ENCODE peak calls at places on chromosomes 12 and 14, in nine cellular contexts. One of them, this sample, is unnamed.

GRCh38 chr14:69137456-69138188 is 15.3 kb downstream of the DCAF5 start:
- DNase-seq in mesendoderm: no peak
- DNase-seq in heart left ventricle: no peak
- DNase-seq in A549: no peak
- DNase-seq in psoas muscle: no peak
- DNase-seq in CD4-positive, CD25-positive, alpha-beta regulatory T cell: no peak
- DNase-seq in NT2/D1: no peak
- DNase-seq in aorta: no peak
- DNase-seq in A673: no peak
- DNase-seq in this sample: no peak

GRCh38 chr14:64459737-64460136 is 5.6 kb upstream of the AKAP5 start:
- DNase-seq in mesendoderm: no peak
- DNase-seq in heart left ventricle: no peak
- DNase-seq in A549: no peak
- DNase-seq in psoas muscle: no peak
- DNase-seq in CD4-positive, CD25-positive, alpha-beta regulatory T cell: no peak
- DNase-seq in NT2/D1: no peak
- DNase-seq in aorta: no peak
- DNase-seq in A673: no peak
- DNase-seq in this sample: no peak

GRCh38 chr12:52980096-52980694 is 26.1 kb upstream of the EIF4B start:
- DNase-seq in mesendoderm: peak; percentile 69
- DNase-seq in heart left ventricle: no peak
- DNase-seq in A549: no peak
- DNase-seq in psoas muscle: no peak
- DNase-seq in CD4-positive, CD25-positive, alpha-beta regulatory T cell: no peak
- DNase-seq in NT2/D1: no peak
- DNase-seq in aorta: no peak
- DNase-seq in A673: no peak
- DNase-seq in this sample: no peak

GRCh38 chr14:72523397-72524157 is 370.3 kb downstream of the DPF3 start:
- DNase-seq in mesendoderm: no peak
- DNase-seq in heart left ventricle: no peak
- DNase-seq in A549: no peak
- DNase-seq in psoas muscle: no peak
- DNase-seq in CD4-positive, CD25-positive, alpha-beta regulatory T cell: no peak
- DNase-seq in NT2/D1: no peak
- DNase-seq in aorta: no peak
- DNase-seq in A673: peak; percentile 22
- DNase-seq in this sample: no peak

GRCh38 chr14:61126083-61126962 is 145.3 kb downstream of the SLC38A6 start:
- DNase-seq in mesendoderm: no peak
- DNase-seq in heart left ventricle: no peak
- DNase-seq in A549: no peak
- DNase-seq in psoas muscle: peak; percentile 89
- DNase-seq in CD4-positive, CD25-positive, alpha-beta regulatory T cell: no peak
- DNase-seq in NT2/D1: no peak
- DNase-seq in aorta: no peak
- DNase-seq in A673: no peak
- DNase-seq in this sample: peak; percentile 87

GRCh38 chr12:96720363-96720705 is 186.7 kb upstream of the NEDD1 start:
- DNase-seq in mesendoderm: peak; percentile 2
- DNase-seq in heart left ventricle: peak; percentile 56
- DNase-seq in A549: peak; percentile 35
- DNase-seq in psoas muscle: no peak
- DNase-seq in CD4-positive, CD25-positive, alpha-beta regulatory T cell: no peak
- DNase-seq in NT2/D1: no peak
- DNase-seq in aorta: no peak
- DNase-seq in A673: no peak
- DNase-seq in this sample: no peak

GRCh38 chr12:108173892-108174291 is 44.8 kb downstream of the WSCD2 start:
- DNase-seq in mesendoderm: no peak
- DNase-seq in heart left ventricle: no peak
- DNase-seq in A549: no peak
- DNase-seq in psoas muscle: no peak
- DNase-seq in CD4-positive, CD25-positive, alpha-beta regulatory T cell: no peak
- DNase-seq in NT2/D1: no peak
- DNase-seq in aorta: no peak
- DNase-seq in A673: no peak
- DNase-seq in this sample: no peak

GRCh38 chr12:84599539-84599938 is 313.1 kb downstream of the SLC6A15 start:
- DNase-seq in mesendoderm: peak; percentile 83
- DNase-seq in heart left ventricle: no peak
- DNase-seq in A549: no peak
- DNase-seq in psoas muscle: no peak
- DNase-seq in CD4-positive, CD25-positive, alpha-beta regulatory T cell: no peak
- DNase-seq in NT2/D1: no peak
- DNase-seq in aorta: no peak
- DNase-seq in A673: peak; percentile 77
- DNase-seq in this sample: no peak

GRCh38 chr14:73462078-73462715 is 3.9 kb upstream of the NUMB start:
- DNase-seq in mesendoderm: peak; percentile 29
- DNase-seq in heart left ventricle: peak; percentile 67
- DNase-seq in A549: peak; percentile 60
- DNase-seq in psoas muscle: no peak
- DNase-seq in CD4-positive, CD25-positive, alpha-beta regulatory T cell: no peak
- DNase-seq in NT2/D1: no peak
- DNase-seq in aorta: no peak
- DNase-seq in A673: peak; percentile 71
- DNase-seq in this sample: no peak

GRCh38 chr12:20367731-20368652 is at the start of gene PDE3A:
- DNase-seq in mesendoderm: peak; percentile 90
- DNase-seq in heart left ventricle: peak; percentile 85
- DNase-seq in A549: peak; percentile 84
- DNase-seq in psoas muscle: peak; percentile 72
- DNase-seq in CD4-positive, CD25-positive, alpha-beta regulatory T cell: no peak
- DNase-seq in NT2/D1: peak; percentile 93
- DNase-seq in aorta: peak; percentile 88
- DNase-seq in A673: peak; percentile 83
- DNase-seq in this sample: peak; percentile 38

GRCh38 chr12:106284294-106285105 is 18.0 kb upstream of the TCP11L2 start:
- DNase-seq in mesendoderm: no peak
- DNase-seq in heart left ventricle: no peak
- DNase-seq in A549: no peak
- DNase-seq in psoas muscle: no peak
- DNase-seq in CD4-positive, CD25-positive, alpha-beta regulatory T cell: no peak
- DNase-seq in NT2/D1: no peak
- DNase-seq in aorta: no peak
- DNase-seq in A673: peak; percentile 4
- DNase-seq in this sample: no peak

GRCh38 chr14:70254476-70254961 is 65.8 kb upstream of the SLC8A3 start:
- DNase-seq in mesendoderm: peak; percentile 71
- DNase-seq in heart left ventricle: peak; percentile 65
- DNase-seq in A549: no peak
- DNase-seq in psoas muscle: peak; percentile 78
- DNase-seq in CD4-positive, CD25-positive, alpha-beta regulatory T cell: no peak
- DNase-seq in NT2/D1: no peak
- DNase-seq in aorta: peak; percentile 77
- DNase-seq in A673: peak; percentile 29
- DNase-seq in this sample: no peak

GRCh38 chr14:75979071-75979571 is 2.7 kb downstream of the TGFB3 start:
- DNase-seq in mesendoderm: peak; percentile 57
- DNase-seq in heart left ventricle: no peak
- DNase-seq in A549: peak; percentile 33
- DNase-seq in psoas muscle: peak; percentile 58
- DNase-seq in CD4-positive, CD25-positive, alpha-beta regulatory T cell: no peak
- DNase-seq in NT2/D1: no peak
- DNase-seq in aorta: no peak
- DNase-seq in A673: peak; percentile 29
- DNase-seq in this sample: no peak

GRCh38 chr14:36941783-36942521 is 230.5 kb downstream of the SLC25A21 start:
- DNase-seq in mesendoderm: peak; percentile 65
- DNase-seq in heart left ventricle: peak; percentile 78
- DNase-seq in A549: peak; percentile 34
- DNase-seq in psoas muscle: peak; percentile 81
- DNase-seq in CD4-positive, CD25-positive, alpha-beta regulatory T cell: no peak
- DNase-seq in NT2/D1: peak; percentile 39
- DNase-seq in aorta: peak; percentile 88
- DNase-seq in A673: peak; percentile 82
- DNase-seq in this sample: peak; percentile 9

GRCh38 chr12:13362260-13362841 is 165.8 kb downstream of the EMP1 start:
- DNase-seq in mesendoderm: peak; percentile 86
- DNase-seq in heart left ventricle: peak; percentile 69
- DNase-seq in A549: peak; percentile 60
- DNase-seq in psoas muscle: peak; percentile 57
- DNase-seq in CD4-positive, CD25-positive, alpha-beta regulatory T cell: no peak
- DNase-seq in NT2/D1: peak; percentile 81
- DNase-seq in aorta: peak; percentile 79
- DNase-seq in A673: peak; percentile 76
- DNase-seq in this sample: peak; percentile 24

DNA sequence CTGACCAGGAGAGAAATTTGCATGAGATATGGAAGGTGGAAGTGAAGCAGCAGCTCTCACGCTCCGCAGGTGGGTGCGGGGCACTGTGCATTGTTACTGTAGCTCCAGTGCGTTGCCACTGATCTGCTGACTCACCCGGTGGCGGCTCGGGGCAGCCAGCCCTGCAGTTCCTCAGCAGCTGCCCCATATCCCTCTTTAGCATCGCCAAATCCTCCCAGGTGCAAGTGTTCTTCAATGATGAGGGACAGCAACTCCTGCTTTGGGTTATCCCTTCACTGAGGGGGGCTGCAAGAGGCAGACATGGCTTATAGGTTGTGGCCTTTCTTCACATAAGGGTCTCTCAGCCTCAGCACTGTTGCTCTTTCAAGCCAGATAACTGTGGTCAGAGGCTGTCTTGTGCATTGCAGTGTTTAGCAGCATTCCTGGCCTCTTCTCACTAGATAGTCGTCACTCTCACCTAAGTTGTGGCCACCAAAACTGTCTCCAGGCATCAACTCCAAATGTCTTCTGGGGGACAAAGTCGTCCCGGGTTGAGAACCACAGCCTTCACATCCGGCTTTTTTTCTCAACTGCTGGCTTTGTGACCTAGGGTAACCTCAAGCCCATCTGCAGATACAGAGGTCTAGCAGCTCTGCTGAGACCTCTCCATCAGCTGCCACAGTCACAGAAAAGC is 180.8 kb downstream of the EFCAB11 start:
- DNase-seq in mesendoderm: peak; percentile 90
- DNase-seq in heart left ventricle: no peak
- DNase-seq in A549: peak; percentile 51
- DNase-seq in psoas muscle: peak; percentile 69
- DNase-seq in CD4-positive, CD25-positive, alpha-beta regulatory T cell: no peak
- DNase-seq in NT2/D1: peak; percentile 35
- DNase-seq in aorta: no peak
- DNase-seq in A673: no peak
- DNase-seq in this sample: no peak
- H3K4me3 ChIP-seq in mesendoderm: no peak overlapping the region
- H3K4me3 ChIP-seq in heart left ventricle: no peak overlapping the region
- H3K4me3 ChIP-seq in A549: no peak overlapping the region
- H3K4me3 ChIP-seq in psoas muscle: no peak overlapping the region
- H3K4me3 ChIP-seq in CD4-positive, CD25-positive, alpha-beta regulatory T cell: peak overlapping the region; percentile 16
- H3K4me3 ChIP-seq in NT2/D1: no peak overlapping the region
- H3K4me3 ChIP-seq in aorta: no peak overlapping the region
- H3K4me3 ChIP-seq in A673: no peak overlapping the region
- H3K4me3 ChIP-seq in this sample: no peak overlapping the region

GRCh38 chr12:70606001-70606400 is 31.2 kb downstream of the PTPRB start:
- DNase-seq in mesendoderm: no peak
- DNase-seq in heart left ventricle: no peak
- DNase-seq in A549: no peak
- DNase-seq in psoas muscle: no peak
- DNase-seq in CD4-positive, CD25-positive, alpha-beta regulatory T cell: no peak
- DNase-seq in NT2/D1: no peak
- DNase-seq in aorta: no peak
- DNase-seq in A673: no peak
- DNase-seq in this sample: no peak
- H3K4me3 ChIP-seq in mesendoderm: no peak overlapping the region
- H3K4me3 ChIP-seq in heart left ventricle: no peak overlapping the region
- H3K4me3 ChIP-seq in A549: no peak overlapping the region
- H3K4me3 ChIP-seq in psoas muscle: peak overlapping the region; percentile 59
- H3K4me3 ChIP-seq in CD4-positive, CD25-positive, alpha-beta regulatory T cell: no peak overlapping the region
- H3K4me3 ChIP-seq in NT2/D1: no peak overlapping the region
- H3K4me3 ChIP-seq in aorta: no peak overlapping the region
- H3K4me3 ChIP-seq in A673: no peak overlapping the region
- H3K4me3 ChIP-seq in this sample: peak overlapping the region; percentile 50

DNA sequence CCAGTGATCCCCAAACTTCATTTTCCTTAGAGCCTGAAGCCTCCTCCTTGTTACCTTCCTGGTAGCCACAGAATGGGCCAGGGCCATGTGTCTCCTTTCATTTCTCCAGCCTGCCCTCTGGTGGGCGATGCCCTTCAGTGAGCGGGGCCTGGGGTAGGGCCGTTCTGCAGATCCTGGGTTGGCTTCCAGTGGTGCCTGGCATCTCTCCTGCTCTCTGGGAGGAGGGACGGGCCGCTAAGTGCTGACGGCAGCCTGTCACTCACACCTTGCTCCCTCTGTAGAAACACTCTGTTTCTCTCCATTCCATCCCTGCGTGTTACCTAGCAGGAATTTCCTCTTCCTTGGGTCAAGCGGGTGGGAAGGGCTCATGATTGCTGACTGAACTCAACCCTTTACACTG is 232.1 kb downstream of the CACNA1C start:
- DNase-seq in mesendoderm: peak; percentile 91
- DNase-seq in heart left ventricle: peak; percentile 89
- DNase-seq in A549: peak; percentile 47
- DNase-seq in psoas muscle: peak; percentile 76
- DNase-seq in CD4-positive, CD25-positive, alpha-beta regulatory T cell: no peak
- DNase-seq in NT2/D1: peak; percentile 93
- DNase-seq in aorta: peak; percentile 92
- DNase-seq in A673: no peak
- DNase-seq in this sample: no peak
- H3K4me3 ChIP-seq in mesendoderm: no peak overlapping the region
- H3K4me3 ChIP-seq in heart left ventricle: no peak overlapping the region
- H3K4me3 ChIP-seq in A549: no peak overlapping the region
- H3K4me3 ChIP-seq in psoas muscle: no peak overlapping the region
- H3K4me3 ChIP-seq in CD4-positive, CD25-positive, alpha-beta regulatory T cell: no peak overlapping the region
- H3K4me3 ChIP-seq in NT2/D1: no peak overlapping the region
- H3K4me3 ChIP-seq in aorta: no peak overlapping the region
- H3K4me3 ChIP-seq in A673: no peak overlapping the region
- H3K4me3 ChIP-seq in this sample: no peak overlapping the region

DNA sequence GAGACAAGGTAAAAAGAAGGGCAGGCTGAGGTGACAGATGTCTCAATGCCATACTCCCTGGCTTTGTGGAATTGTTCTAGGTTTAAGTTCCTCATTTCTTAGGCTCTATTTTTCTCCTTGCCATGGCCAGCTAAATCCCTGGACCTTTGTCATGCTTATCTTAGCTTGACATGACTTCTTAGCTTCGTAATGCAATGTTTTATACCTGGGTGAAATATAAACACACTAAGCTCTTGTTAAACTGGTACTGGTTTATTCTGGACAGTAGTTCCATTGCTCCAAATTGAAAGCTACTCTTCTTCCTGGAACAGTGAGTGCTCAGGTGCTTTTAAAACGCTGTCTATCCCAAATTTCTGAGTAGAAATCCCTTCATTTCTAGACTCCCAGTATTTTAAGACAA is 17.4 kb upstream of the ARHGAP5 start:
- DNase-seq in mesendoderm: no peak
- DNase-seq in heart left ventricle: no peak
- DNase-seq in A549: no peak
- DNase-seq in psoas muscle: no peak
- DNase-seq in CD4-positive, CD25-positive, alpha-beta regulatory T cell: no peak
- DNase-seq in NT2/D1: no peak
- DNase-seq in aorta: no peak
- DNase-seq in A673: no peak
- DNase-seq in this sample: no peak
- H3K4me3 ChIP-seq in mesendoderm: no peak overlapping the region
- H3K4me3 ChIP-seq in heart left ventricle: no peak overlapping the region
- H3K4me3 ChIP-seq in A549: no peak overlapping the region
- H3K4me3 ChIP-seq in psoas muscle: no peak overlapping the region
- H3K4me3 ChIP-seq in CD4-positive, CD25-positive, alpha-beta regulatory T cell: no peak overlapping the region
- H3K4me3 ChIP-seq in NT2/D1: no peak overlapping the region
- H3K4me3 ChIP-seq in aorta: no peak overlapping the region
- H3K4me3 ChIP-seq in A673: no peak overlapping the region
- H3K4me3 ChIP-seq in this sample: no peak overlapping the region

GRCh38 chr14:23566782-23567185 is 807 bp downstream of the AP1G2 start:
- DNase-seq in mesendoderm: no peak
- DNase-seq in heart left ventricle: no peak
- DNase-seq in A549: no peak
- DNase-seq in psoas muscle: no peak
- DNase-seq in CD4-positive, CD25-positive, alpha-beta regulatory T cell: no peak
- DNase-seq in NT2/D1: no peak
- DNase-seq in aorta: no peak
- DNase-seq in A673: no peak
- DNase-seq in this sample: no peak
- H3K4me3 ChIP-seq in mesendoderm: peak overlapping the region; percentile 91
- H3K4me3 ChIP-seq in heart left ventricle: peak overlapping the region; percentile 19
- H3K4me3 ChIP-seq in A549: peak overlapping the region; percentile 62
- H3K4me3 ChIP-seq in psoas muscle: peak overlapping the region; percentile 78
- H3K4me3 ChIP-seq in CD4-positive, CD25-positive, alpha-beta regulatory T cell: peak overlapping the region; percentile 77
- H3K4me3 ChIP-seq in NT2/D1: peak overlapping the region; percentile 80
- H3K4me3 ChIP-seq in aorta: peak overlapping the region; percentile 14
- H3K4me3 ChIP-seq in A673: peak overlapping the region; percentile 59
- H3K4me3 ChIP-seq in this sample: peak overlapping the region; percentile 67